ENCODE peak calls at places on chromosomes 13 and 19, in eight cellular contexts. One of them, this sample, is unnamed.

GRCh38 chr13:51858433-51859247 is 3.1 kb upstream of the CCDC70 start:
- DNase-seq in cardiac fibroblast: no peak
- DNase-seq in adrenal gland: no peak
- DNase-seq in SK-N-SH: no peak
- DNase-seq in upper lobe of right lung: no peak
- DNase-seq in fibroblast of mammary gland: no peak
- DNase-seq in breast epithelium: no peak
- DNase-seq in GM12865: no peak
- DNase-seq in this sample: peak; percentile 2

GRCh38 chr19:38429811-38430156 is 3.7 kb upstream of the RYR1 start:
- DNase-seq in upper lobe of right lung: no peak
- DNase-seq in fibroblast of mammary gland: no peak
- DNase-seq in breast epithelium: no peak
- DNase-seq in GM12865: no peak
- DNase-seq in SK-N-SH: no peak
- DNase-seq in adrenal gland: no peak
- DNase-seq in cardiac fibroblast: no peak
- DNase-seq in this sample: no peak

GRCh38 chr13:110294146-110294545 is 12.8 kb downstream of the COL4A1 start:
- DNase-seq in fibroblast of mammary gland: peak; percentile 92
- DNase-seq in SK-N-SH: no peak
- DNase-seq in GM12865: no peak
- DNase-seq in cardiac fibroblast: peak; percentile 87
- DNase-seq in upper lobe of right lung: no peak
- DNase-seq in breast epithelium: no peak
- DNase-seq in adrenal gland: peak; percentile 41
- DNase-seq in this sample: no peak

GRCh38 chr13:109743706-109744453 is 42.5 kb downstream of the IRS2 start:
- DNase-seq in cardiac fibroblast: peak; percentile 71
- DNase-seq in GM12865: peak; percentile 3
- DNase-seq in adrenal gland: peak; percentile 65
- DNase-seq in fibroblast of mammary gland: peak; percentile 63
- DNase-seq in breast epithelium: no peak
- DNase-seq in SK-N-SH: peak; percentile 79
- DNase-seq in upper lobe of right lung: no peak
- DNase-seq in this sample: peak; percentile 67

GRCh38 chr13:110770678-110771077 is 57.2 kb downstream of the ING1 start:
- DNase-seq in SK-N-SH: no peak
- DNase-seq in breast epithelium: no peak
- DNase-seq in adrenal gland: no peak
- DNase-seq in GM12865: no peak
- DNase-seq in cardiac fibroblast: no peak
- DNase-seq in upper lobe of right lung: no peak
- DNase-seq in fibroblast of mammary gland: no peak
- DNase-seq in this sample: no peak

GRCh38 chr19:3979674-3980352 is 5.5 kb downstream of the EEF2 start:
- DNase-seq in GM12865: no peak
- DNase-seq in SK-N-SH: peak; percentile 21
- DNase-seq in breast epithelium: no peak
- DNase-seq in fibroblast of mammary gland: no peak
- DNase-seq in cardiac fibroblast: no peak
- DNase-seq in adrenal gland: no peak
- DNase-seq in upper lobe of right lung: no peak
- DNase-seq in this sample: no peak

GRCh38 chr13:102854675-102855074 is 8.8 kb downstream of the ERCC5 start:
- DNase-seq in upper lobe of right lung: no peak
- DNase-seq in fibroblast of mammary gland: no peak
- DNase-seq in breast epithelium: no peak
- DNase-seq in SK-N-SH: no peak
- DNase-seq in GM12865: no peak
- DNase-seq in cardiac fibroblast: no peak
- DNase-seq in adrenal gland: no peak
- DNase-seq in this sample: no peak

GRCh38 chr19:35657904-35658700 is 8.2 kb upstream of the UPK1A start:
- DNase-seq in GM12865: no peak
- DNase-seq in fibroblast of mammary gland: peak; percentile 13
- DNase-seq in breast epithelium: no peak
- DNase-seq in adrenal gland: no peak
- DNase-seq in cardiac fibroblast: no peak
- DNase-seq in upper lobe of right lung: no peak
- DNase-seq in SK-N-SH: no peak
- DNase-seq in this sample: peak; percentile 48

GRCh38 chr13:72127031-72127430 is 260.0 kb upstream of the DACH1 start:
- DNase-seq in fibroblast of mammary gland: no peak
- DNase-seq in GM12865: no peak
- DNase-seq in upper lobe of right lung: no peak
- DNase-seq in breast epithelium: no peak
- DNase-seq in adrenal gland: no peak
- DNase-seq in cardiac fibroblast: no peak
- DNase-seq in SK-N-SH: no peak
- DNase-seq in this sample: no peak

GRCh38 chr13:70960841-70961443 is 852.7 kb upstream of the KLHL1 start:
- DNase-seq in fibroblast of mammary gland: peak; percentile 28
- DNase-seq in SK-N-SH: peak; percentile 23
- DNase-seq in GM12865: peak; percentile 54
- DNase-seq in cardiac fibroblast: peak; percentile 59
- DNase-seq in adrenal gland: no peak
- DNase-seq in upper lobe of right lung: no peak
- DNase-seq in breast epithelium: no peak
- DNase-seq in this sample: peak; percentile 52

GRCh38 chr19:2352121-2352520 is 7.9 kb upstream of the TMPRSS9 start:
- DNase-seq in breast epithelium: no peak
- DNase-seq in upper lobe of right lung: no peak
- DNase-seq in GM12865: no peak
- DNase-seq in adrenal gland: no peak
- DNase-seq in fibroblast of mammary gland: no peak
- DNase-seq in cardiac fibroblast: no peak
- DNase-seq in SK-N-SH: no peak
- DNase-seq in this sample: no peak

GRCh38 chr19:34082289-34083077 is 89.8 kb upstream of the LSM14A start:
- DNase-seq in fibroblast of mammary gland: no peak
- DNase-seq in adrenal gland: no peak
- DNase-seq in breast epithelium: no peak
- DNase-seq in SK-N-SH: no peak
- DNase-seq in GM12865: no peak
- DNase-seq in upper lobe of right lung: no peak
- DNase-seq in cardiac fibroblast: no peak
- DNase-seq in this sample: no peak

GRCh38 chr19:10514211-10515145 is 2.8 kb downstream of the S1PR5 start:
- DNase-seq in upper lobe of right lung: no peak
- DNase-seq in GM12865: peak; percentile 30
- DNase-seq in cardiac fibroblast: no peak
- DNase-seq in adrenal gland: no peak
- DNase-seq in fibroblast of mammary gland: no peak
- DNase-seq in SK-N-SH: peak; percentile 74
- DNase-seq in breast epithelium: no peak
- DNase-seq in this sample: no peak

GRCh38 chr13:34942732-34943674 is 933 bp downstream of the NBEA start:
- DNase-seq in fibroblast of mammary gland: no peak
- DNase-seq in adrenal gland: peak; percentile 65
- DNase-seq in breast epithelium: no peak
- DNase-seq in cardiac fibroblast: no peak
- DNase-seq in GM12865: peak; percentile 11
- DNase-seq in SK-N-SH: peak; percentile 69
- DNase-seq in upper lobe of right lung: peak; percentile 64
- DNase-seq in this sample: no peak

GRCh38 chr13:97640236-97640635 is 206.3 kb downstream of the RAP2A start:
- DNase-seq in breast epithelium: no peak
- DNase-seq in cardiac fibroblast: no peak
- DNase-seq in SK-N-SH: no peak
- DNase-seq in fibroblast of mammary gland: no peak
- DNase-seq in GM12865: no peak
- DNase-seq in upper lobe of right lung: no peak
- DNase-seq in adrenal gland: peak; percentile 39
- DNase-seq in this sample: no peak

GRCh38 chr19:1132625-1133383 is 29.0 kb downstream of the GPX4 start:
- DNase-seq in fibroblast of mammary gland: peak; percentile 35
- DNase-seq in upper lobe of right lung: no peak
- DNase-seq in GM12865: no peak
- DNase-seq in SK-N-SH: no peak
- DNase-seq in cardiac fibroblast: no peak
- DNase-seq in breast epithelium: no peak
- DNase-seq in adrenal gland: no peak
- DNase-seq in this sample: no peak

GRCh38 chr19:1130801-1131717 is 27.3 kb downstream of the GPX4 start:
- DNase-seq in upper lobe of right lung: no peak
- DNase-seq in adrenal gland: no peak
- DNase-seq in breast epithelium: no peak
- DNase-seq in SK-N-SH: no peak
- DNase-seq in cardiac fibroblast: no peak
- DNase-seq in fibroblast of mammary gland: no peak
- DNase-seq in GM12865: peak; percentile 72
- DNase-seq in this sample: no peak

GRCh38 chr19:1129535-1129934 is 25.7 kb downstream of the GPX4 start:
- DNase-seq in fibroblast of mammary gland: no peak
- DNase-seq in SK-N-SH: no peak
- DNase-seq in breast epithelium: no peak
- DNase-seq in cardiac fibroblast: no peak
- DNase-seq in GM12865: no peak
- DNase-seq in adrenal gland: no peak
- DNase-seq in upper lobe of right lung: no peak
- DNase-seq in this sample: no peak

GRCh38 chr19:1133471-1133929 is 29.7 kb downstream of the GPX4 start:
- DNase-seq in breast epithelium: no peak
- DNase-seq in upper lobe of right lung: no peak
- DNase-seq in fibroblast of mammary gland: peak; percentile 28
- DNase-seq in adrenal gland: no peak
- DNase-seq in cardiac fibroblast: no peak
- DNase-seq in GM12865: peak; percentile 91
- DNase-seq in SK-N-SH: peak; percentile 70
- DNase-seq in this sample: no peak

GRCh38 chr19:1131718-1132552 is 28.1 kb downstream of the GPX4 start:
- DNase-seq in breast epithelium: peak; percentile 85
- DNase-seq in upper lobe of right lung: peak; percentile 94
- DNase-seq in cardiac fibroblast: peak; percentile 93
- DNase-seq in adrenal gland: peak; percentile 92
- DNase-seq in GM12865: peak; percentile 93
- DNase-seq in fibroblast of mammary gland: peak; percentile 87
- DNase-seq in SK-N-SH: no peak
- DNase-seq in this sample: peak; percentile 90
- TF ChIP-seq CTCF in breast epithelium: peak; percentile 24
- TF ChIP-seq CTCF in upper lobe of right lung: no peak
- TF ChIP-seq CTCF in cardiac fibroblast: no peak
- TF ChIP-seq CTCF in adrenal gland: no peak
- TF ChIP-seq CTCF in GM12865: no peak
- TF ChIP-seq CTCF in fibroblast of mammary gland: no peak
- TF ChIP-seq CTCF in SK-N-SH: no peak
- TF ChIP-seq CTCF in this sample: peak; percentile 14

DNA sequence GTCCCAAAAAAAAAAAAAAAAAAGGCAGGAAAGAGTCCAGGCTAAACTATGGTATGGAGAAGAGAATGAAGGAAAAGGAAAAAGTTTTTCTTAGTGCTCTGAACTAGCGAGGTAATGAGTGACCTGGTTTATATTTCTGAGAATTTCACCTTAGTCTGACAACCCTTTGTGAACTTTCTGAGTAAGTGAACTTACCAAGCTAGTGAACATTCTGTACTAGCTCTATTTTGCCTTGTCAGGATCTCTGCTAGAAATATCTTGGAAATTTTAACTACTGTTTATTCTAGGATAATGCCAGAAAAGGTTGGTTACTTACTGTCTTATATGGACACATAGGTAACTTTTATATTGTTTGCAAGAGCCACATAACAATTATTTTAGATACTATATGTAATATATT is 4.4 kb downstream of the TRIM13 start:
- DNase-seq in breast epithelium: no peak
- DNase-seq in fibroblast of mammary gland: no peak
- DNase-seq in adrenal gland: no peak
- DNase-seq in GM12865: no peak
- DNase-seq in upper lobe of right lung: no peak
- DNase-seq in SK-N-SH: no peak
- DNase-seq in cardiac fibroblast: no peak
- DNase-seq in this sample: no peak
- H3K4me3 ChIP-seq in breast epithelium: no peak overlapping the region
- H3K4me3 ChIP-seq in fibroblast of mammary gland: no peak overlapping the region
- H3K4me3 ChIP-seq in adrenal gland: no peak overlapping the region
- H3K4me3 ChIP-seq in GM12865: no peak overlapping the region
- H3K4me3 ChIP-seq in upper lobe of right lung: no peak overlapping the region
- H3K4me3 ChIP-seq in SK-N-SH: no peak overlapping the region
- H3K4me3 ChIP-seq in cardiac fibroblast: no peak overlapping the region
- H3K4me3 ChIP-seq in this sample: no peak overlapping the region

DNA sequence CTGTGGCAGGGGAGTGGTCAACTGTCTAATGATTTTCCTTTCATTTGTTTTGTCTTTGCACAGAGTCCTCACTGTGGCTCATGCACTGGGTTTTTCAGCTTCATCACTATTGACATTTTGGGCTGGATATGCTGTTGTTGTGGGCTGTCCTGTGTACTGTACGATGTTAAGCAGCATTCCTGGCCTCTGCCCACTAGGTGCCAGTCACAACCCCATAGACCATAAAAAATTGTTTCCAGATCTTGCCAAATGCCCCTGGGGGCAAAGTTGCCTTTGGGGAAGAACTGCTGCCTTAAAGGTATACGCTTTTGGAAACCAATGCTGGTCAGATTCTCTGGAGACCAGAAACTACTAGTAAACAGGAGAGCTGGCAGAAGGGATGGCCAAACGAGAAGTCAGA is 310.4 kb downstream of the SPRY2 start:
- DNase-seq in breast epithelium: no peak
- DNase-seq in adrenal gland: peak; percentile 51
- DNase-seq in GM12865: peak; percentile 13
- DNase-seq in fibroblast of mammary gland: peak; percentile 42
- DNase-seq in cardiac fibroblast: peak; percentile 59
- DNase-seq in SK-N-SH: no peak
- DNase-seq in upper lobe of right lung: peak; percentile 69
- DNase-seq in this sample: no peak
- TF ChIP-seq CTCF in breast epithelium: no peak
- TF ChIP-seq CTCF in adrenal gland: peak; percentile 19
- TF ChIP-seq CTCF in GM12865: no peak
- TF ChIP-seq CTCF in fibroblast of mammary gland: peak; percentile 25
- TF ChIP-seq CTCF in cardiac fibroblast: peak; percentile 25
- TF ChIP-seq CTCF in SK-N-SH: peak; percentile 50
- TF ChIP-seq CTCF in upper lobe of right lung: peak; percentile 39
- TF ChIP-seq CTCF in this sample: peak; percentile 28

GRCh38 chr13:21689097-21689496 is 18.2 kb downstream of the FGF9 start:
- DNase-seq in breast epithelium: no peak
- DNase-seq in cardiac fibroblast: no peak
- DNase-seq in GM12865: no peak
- DNase-seq in adrenal gland: no peak
- DNase-seq in upper lobe of right lung: no peak
- DNase-seq in fibroblast of mammary gland: no peak
- DNase-seq in SK-N-SH: no peak
- DNase-seq in this sample: no peak

GRCh38 chr13:21694831-21695230 is 24.0 kb downstream of the FGF9 start:
- DNase-seq in adrenal gland: no peak
- DNase-seq in upper lobe of right lung: no peak
- DNase-seq in GM12865: no peak
- DNase-seq in breast epithelium: no peak
- DNase-seq in cardiac fibroblast: no peak
- DNase-seq in fibroblast of mammary gland: no peak
- DNase-seq in SK-N-SH: no peak
- DNase-seq in this sample: no peak

GRCh38 chr13:21690955-21691354 is 20.1 kb downstream of the FGF9 start:
- DNase-seq in SK-N-SH: no peak
- DNase-seq in upper lobe of right lung: no peak
- DNase-seq in breast epithelium: no peak
- DNase-seq in adrenal gland: no peak
- DNase-seq in cardiac fibroblast: no peak
- DNase-seq in GM12865: no peak
- DNase-seq in fibroblast of mammary gland: no peak
- DNase-seq in this sample: no peak

GRCh38 chr13:21691500-21691899 is 20.6 kb downstream of the FGF9 start:
- DNase-seq in fibroblast of mammary gland: no peak
- DNase-seq in adrenal gland: no peak
- DNase-seq in GM12865: no peak
- DNase-seq in cardiac fibroblast: no peak
- DNase-seq in SK-N-SH: no peak
- DNase-seq in breast epithelium: no peak
- DNase-seq in upper lobe of right lung: no peak
- DNase-seq in this sample: no peak

GRCh38 chr13:21691928-21692327 is 21.1 kb downstream of the FGF9 start:
- DNase-seq in cardiac fibroblast: no peak
- DNase-seq in fibroblast of mammary gland: no peak
- DNase-seq in GM12865: no peak
- DNase-seq in upper lobe of right lung: no peak
- DNase-seq in SK-N-SH: no peak
- DNase-seq in adrenal gland: no peak
- DNase-seq in breast epithelium: no peak
- DNase-seq in this sample: no peak
- H3K4me3 ChIP-seq in cardiac fibroblast: no peak overlapping the region
- H3K4me3 ChIP-seq in fibroblast of mammary gland: no peak overlapping the region
- H3K4me3 ChIP-seq in GM12865: no peak overlapping the region
- H3K4me3 ChIP-seq in upper lobe of right lung: no peak overlapping the region
- H3K4me3 ChIP-seq in SK-N-SH: no peak overlapping the region
- H3K4me3 ChIP-seq in adrenal gland: no peak overlapping the region
- H3K4me3 ChIP-seq in breast epithelium: no peak overlapping the region
- H3K4me3 ChIP-seq in this sample: no peak overlapping the region

This sample was measured in astrocyte of the spinal cord.